ENCODE peak calls at places on chromosome 18, in six cellular contexts. G, A, T, Q, B and I are unnamed samples.

GRCh38 chr18:3015203-3015590 is 2.3 kb upstream of the LPIN2 start:
- DNase-seq in T (no peak), B (peak), A (no peak), G (no peak), Q (peak), I (no peak)

GRCh38 chr18:50401888-50402287 is 27.0 kb downstream of the SKA1 start:
- DNase-seq in Q (peak), B (peak), A (no peak), G (no peak), T (no peak), I (peak)

GRCh38 chr18:37499008-37499407 is 66.6 kb downstream of the CELF4 start:
- DNase-seq in A (no peak), B (no peak), T (no peak), Q (no peak), G (no peak), I (no peak)

GRCh38 chr18:37980556-37980955 is 415.0 kb upstream of the CELF4 start:
- DNase-seq in Q (no peak), T (no peak), G (no peak), A (no peak), B (no peak), I (no peak)

GRCh38 chr18:14221689-14222088 is 89.5 kb upstream of the ZNF519 start:
- DNase-seq in G (no peak), A (no peak), B (no peak), T (no peak), Q (peak), I (no peak)

GRCh38 chr18:68840554-68841263 is 42.8 kb downstream of the CCDC102B start:
- DNase-seq in B (peak), G (peak), A (no peak), Q (peak), T (no peak), I (peak)

GRCh38 chr18:62128157-62128556 is 58.7 kb downstream of the PIGN start:
- DNase-seq in A (no peak), T (no peak), G (no peak), Q (peak), B (peak), I (no peak)

GRCh38 chr18:31508781-31509180 is 10.8 kb downstream of the DSG2 start:
- DNase-seq in A (no peak), G (no peak), Q (no peak), T (no peak), B (no peak), I (no peak)

GRCh38 chr18:41783065-41783818 is 171.8 kb upstream of the PIK3C3 start:
- DNase-seq in B (no peak), T (no peak), G (no peak), A (no peak), Q (no peak), I (no peak)